ENCODE peak calls at places on chromosomes 4 and X, in seven cellular contexts. V is mesendoderm, X is IMR-90, J is H9, Z is H1, K is mesenchymal stem cell, W is trophoblast cell. M is an unnamed sample.

GRCh38 chr4:101115841-101116240 is 231.5 kb downstream of the PPP3CA start:
- DNase-seq in X (no peak), J (no peak), K (no peak), W (peak; percentile 42), Z (no peak), V (no peak), M (no peak)

GRCh38 chr4:130530505-130530904 is 1434.6 kb downstream of the C4orf33 start:
- DNase-seq in K (no peak), V (no peak), J (no peak), Z (no peak), W (no peak), X (no peak), M (no peak)

GRCh38 chr4:129804458-129804981 is 708.6 kb downstream of the C4orf33 start:
- DNase-seq in Z (no peak), V (peak; percentile 23), X (no peak), W (no peak), J (no peak), K (no peak), M (no peak)

GRCh38 chr4:25981749-25982148 is 67.7 kb downstream of the SMIM20 start:
- DNase-seq in J (no peak), V (no peak), W (no peak), X (no peak), Z (no peak), K (no peak), M (no peak)

GRCh38 chr4:51842167-51842553 is 793 bp upstream of the DCUN1D4 start:
- DNase-seq in J (no peak), X (peak; percentile 25), W (no peak), K (no peak), V (no peak), Z (no peak), M (no peak)

GRCh38 chr4:182219400-182219799 is 23.8 kb upstream of the TENM3 start:
- DNase-seq in Z (no peak), J (no peak), V (peak; percentile 53), W (peak; percentile 35), X (peak; percentile 64), K (no peak), M (no peak)

GRCh38 chr4:67332627-67333026 is 212.7 kb downstream of the CENPC start:
- DNase-seq in W (peak; percentile 42), V (peak; percentile 50), J (peak; percentile 36), K (peak; percentile 7), X (no peak), Z (no peak), M (no peak)

GRCh38 chr4:5511791-5512190 is 196.6 kb downstream of the EVC2 start:
- DNase-seq in K (peak; percentile 18), W (no peak), Z (no peak), X (peak; percentile 63), J (no peak), V (no peak), M (no peak)

GRCh38 chrX:39460491-39460890 is 637.3 kb downstream of the BCOR start:
- DNase-seq in X (no peak), Z (no peak), J (no peak), V (no peak), K (no peak), W (no peak), M (no peak)

GRCh38 chr4:87716350-87717041 is 66.4 kb downstream of the DMP1 start:
- DNase-seq in V (no peak), Z (no peak), K (no peak), X (no peak), W (peak; percentile 80), J (no peak), M (no peak)

GRCh38 chr4:7768736-7769135 is 170.9 kb downstream of the AFAP1 start:
- DNase-seq in V (no peak), Z (no peak), J (no peak), K (no peak), W (no peak), X (no peak), M (no peak)

GRCh38 chr4:48967626-48968025 is 18.4 kb upstream of the CWH43 start:
- DNase-seq in Z (no peak), W (peak; percentile 42), V (no peak), K (no peak), J (no peak), X (peak; percentile 39), M (no peak)

GRCh38 chr4:85228264-85228663 is 246.7 kb upstream of the ARHGAP24 start:
- DNase-seq in W (no peak), Z (no peak), X (no peak), K (no peak), V (peak; percentile 16), J (no peak), M (no peak)

GRCh38 chr4:51906167-51906647 is 63.3 kb downstream of the DCUN1D4 start:
- DNase-seq in V (no peak), K (peak; percentile 6), Z (no peak), W (peak; percentile 9), X (peak; percentile 47), J (no peak), M (no peak)

GRCh38 chrX:80807606-80808159 is 2.0 kb downstream of the BRWD3 start:
- DNase-seq in Z (no peak), J (no peak), V (no peak), X (no peak), K (peak; percentile 1), W (peak; percentile 5), M (no peak)

GRCh38 chr4:147594107-147594506 is 23.1 kb upstream of the TMEM184C start:
- DNase-seq in X (no peak), J (no peak), V (peak; percentile 29), Z (no peak), K (no peak), W (no peak), M (no peak)

GRCh38 chrX:9635368-9635767 is 130.3 kb downstream of the GPR143 start:
- DNase-seq in K (no peak), J (no peak), W (no peak), V (no peak), X (no peak), Z (no peak), M (no peak)

GRCh38 chr4:28508649-28509048 is 1648.0 kb downstream of the STIM2 start:
- DNase-seq in W (no peak), J (no peak), X (no peak), K (no peak), Z (no peak), V (no peak), M (no peak)

GRCh38 chr4:93317046-93317445 is 511.5 kb upstream of the ATOH1 start:
- DNase-seq in X (no peak), V (no peak), J (no peak), W (no peak), K (no peak), Z (no peak), M (no peak)
- H2BK120ac ChIP-seq in X (no peak overlapping the region), V (no peak overlapping the region), J (no peak overlapping the region), W (no peak overlapping the region), K (no peak overlapping the region), Z (no peak overlapping the region), M (no peak overlapping the region)

GRCh38 chr4:81410695-81411094 is 61.0 kb downstream of the RASGEF1B start:
- DNase-seq in Z (no peak), V (no peak), X (no peak), W (no peak), K (no peak), J (no peak), M (no peak)

GRCh38 chr4:81408341-81408740 is 63.4 kb downstream of the RASGEF1B start:
- DNase-seq in X (no peak), V (no peak), K (no peak), J (no peak), Z (no peak), W (no peak), M (no peak)

GRCh38 chr4:81412941-81413488 is 58.7 kb downstream of the RASGEF1B start:
- DNase-seq in K (no peak), J (no peak), W (peak; percentile 9), Z (no peak), X (no peak), V (no peak), M (no peak)

GRCh38 chr4:81407726-81408125 is 64.0 kb downstream of the RASGEF1B start:
- DNase-seq in X (no peak), W (peak; percentile 58), V (no peak), J (no peak), Z (no peak), K (no peak), M (no peak)

GRCh38 chr4:81409836-81410235 is 61.9 kb downstream of the RASGEF1B start:
- DNase-seq in W (no peak), V (no peak), X (no peak), K (no peak), Z (no peak), J (no peak), M (no peak)
- H4K8ac ChIP-seq in W (no peak overlapping the region), V (no peak overlapping the region), X (no peak overlapping the region), K (no peak overlapping the region), Z (no peak overlapping the region), J (no peak overlapping the region), M (no peak overlapping the region)

DNA sequence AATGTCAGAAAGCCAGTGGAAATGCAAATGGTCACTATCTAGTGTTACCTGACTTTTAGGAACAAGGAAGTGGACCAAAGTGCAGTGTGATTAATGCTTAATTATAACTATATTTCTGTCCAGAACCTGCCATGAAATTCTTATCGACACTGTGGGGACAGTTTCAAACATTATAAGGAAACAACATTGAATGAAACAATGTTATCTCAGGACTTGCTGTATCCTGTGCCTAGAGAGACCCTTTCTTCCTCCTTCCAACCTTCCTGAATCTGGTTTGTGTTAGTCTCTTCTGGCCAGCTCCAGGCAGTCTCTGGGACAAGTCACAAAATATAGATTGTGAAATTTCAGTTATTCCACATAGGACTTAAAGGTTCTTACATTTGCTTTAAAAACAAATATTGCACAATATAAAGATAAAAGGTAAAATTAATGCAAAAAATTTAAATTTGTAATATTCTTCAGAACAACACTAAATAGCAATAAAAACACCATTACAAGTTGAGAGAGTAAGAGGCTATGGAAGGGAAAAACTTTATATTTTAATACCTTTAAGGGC is 203.4 kb downstream of the ZNF674 start:
- DNase-seq in J (no peak), X (no peak), K (no peak), W (no peak), Z (no peak), V (no peak), M (no peak)
- H2AK5ac ChIP-seq in J (peak overlapping the region; percentile 35), X (no peak overlapping the region), K (no peak overlapping the region), W (no peak overlapping the region), Z (no peak overlapping the region), V (no peak overlapping the region), M (no peak overlapping the region)

GRCh38 chr4:76442807-76443206 is 7.8 kb downstream of the SHROOM3 start:
- DNase-seq in Z (no peak), W (no peak), J (no peak), K (no peak), X (no peak), V (no peak), M (no peak)

GRCh38 chr4:76448211-76448610 is 13.2 kb downstream of the SHROOM3 start:
- DNase-seq in J (no peak), Z (no peak), V (no peak), W (no peak), K (no peak), X (no peak), M (no peak)

GRCh38 chr4:76449362-76449767 is 14.3 kb downstream of the SHROOM3 start:
- DNase-seq in X (no peak), Z (no peak), V (no peak), K (no peak), J (no peak), W (no peak), M (no peak)

GRCh38 chr4:76447326-76447954 is 12.4 kb downstream of the SHROOM3 start:
- DNase-seq in Z (no peak), J (no peak), W (no peak), V (peak; percentile 37), K (peak; percentile 43), X (peak; percentile 20), M (no peak)

DNA sequence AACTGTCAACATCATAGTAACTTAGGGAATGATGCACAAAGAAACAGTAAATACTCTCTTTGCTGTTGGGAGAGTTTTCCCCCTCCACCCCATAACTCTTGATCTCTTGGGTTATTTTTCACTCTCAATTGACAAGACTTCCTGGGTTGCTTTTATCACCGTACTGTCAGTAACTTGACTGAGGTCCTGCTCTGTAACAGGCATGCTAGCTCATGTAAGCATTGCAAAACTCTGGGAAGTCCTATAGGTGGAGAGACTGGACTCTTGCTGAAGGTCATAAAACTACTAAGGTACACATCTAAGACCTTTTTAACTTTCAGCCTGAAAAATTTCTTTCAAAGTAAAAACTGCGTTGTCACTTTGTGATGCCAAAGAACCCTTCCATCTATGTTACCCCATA is 10.9 kb downstream of the SHROOM3 start:
- DNase-seq in K (no peak), J (no peak), X (no peak), W (no peak), Z (no peak), V (no peak), M (no peak)
- H2BK120ac ChIP-seq in K (no peak overlapping the region), J (no peak overlapping the region), X (no peak overlapping the region), W (no peak overlapping the region), Z (no peak overlapping the region), V (no peak overlapping the region), M (no peak overlapping the region)